ENCODE peak calls at places on chromosomes 11 and 22, in eight cellular contexts. One of them, this sample, is unnamed.

GRCh38 chr11:121140369-121140768 is 39.3 kb downstream of the TECTA start:
- DNase-seq in AG04449: no peak
- DNase-seq in RWPE1: no peak
- DNase-seq in fibroblast of the aortic adventitia: no peak
- DNase-seq in epithelial cell of proximal tubule: no peak
- DNase-seq in cardiac fibroblast: no peak
- DNase-seq in BE2C: no peak
- DNase-seq in pancreas: no peak
- DNase-seq in this sample: no peak

GRCh38 chr11:76604081-76604601 is 66.4 kb downstream of the LRRC32 start:
- DNase-seq in AG04449: no peak
- DNase-seq in RWPE1: no peak
- DNase-seq in fibroblast of the aortic adventitia: no peak
- DNase-seq in epithelial cell of proximal tubule: no peak
- DNase-seq in cardiac fibroblast: no peak
- DNase-seq in BE2C: no peak
- DNase-seq in pancreas: no peak
- DNase-seq in this sample: no peak

GRCh38 chr11:109818303-109818702 is 274.9 kb upstream of the ZC3H12C start:
- DNase-seq in AG04449: no peak
- DNase-seq in RWPE1: no peak
- DNase-seq in fibroblast of the aortic adventitia: no peak
- DNase-seq in epithelial cell of proximal tubule: no peak
- DNase-seq in cardiac fibroblast: no peak
- DNase-seq in BE2C: no peak
- DNase-seq in pancreas: no peak
- DNase-seq in this sample: no peak

GRCh38 chr11:107743161-107743560 is 31.3 kb upstream of the SLN start:
- DNase-seq in AG04449: no peak
- DNase-seq in RWPE1: no peak
- DNase-seq in fibroblast of the aortic adventitia: no peak
- DNase-seq in epithelial cell of proximal tubule: no peak
- DNase-seq in cardiac fibroblast: no peak
- DNase-seq in BE2C: no peak
- DNase-seq in pancreas: no peak
- DNase-seq in this sample: no peak

GRCh38 chr11:20397281-20397680 is 9.8 kb downstream of the PRMT3 start:
- DNase-seq in AG04449: no peak
- DNase-seq in RWPE1: peak; percentile 26
- DNase-seq in fibroblast of the aortic adventitia: peak; percentile 62
- DNase-seq in epithelial cell of proximal tubule: peak; percentile 30
- DNase-seq in cardiac fibroblast: peak; percentile 74
- DNase-seq in BE2C: peak; percentile 10
- DNase-seq in pancreas: no peak
- DNase-seq in this sample: peak; percentile 48

GRCh38 chr11:134282121-134283045 is 6.2 kb downstream of the GLB1L3 start:
- DNase-seq in AG04449: no peak
- DNase-seq in RWPE1: no peak
- DNase-seq in fibroblast of the aortic adventitia: no peak
- DNase-seq in epithelial cell of proximal tubule: no peak
- DNase-seq in cardiac fibroblast: no peak
- DNase-seq in BE2C: no peak
- DNase-seq in pancreas: no peak
- DNase-seq in this sample: no peak

GRCh38 chr22:37240941-37241320 is 3.1 kb downstream of the RAC2 start:
- DNase-seq in AG04449: no peak
- DNase-seq in RWPE1: no peak
- DNase-seq in fibroblast of the aortic adventitia: no peak
- DNase-seq in epithelial cell of proximal tubule: no peak
- DNase-seq in cardiac fibroblast: no peak
- DNase-seq in BE2C: no peak
- DNase-seq in pancreas: no peak
- DNase-seq in this sample: no peak

GRCh38 chr22:21632931-21633330 is 371 bp downstream of the CCDC116 start:
- DNase-seq in AG04449: no peak
- DNase-seq in RWPE1: no peak
- DNase-seq in fibroblast of the aortic adventitia: no peak
- DNase-seq in epithelial cell of proximal tubule: no peak
- DNase-seq in cardiac fibroblast: no peak
- DNase-seq in BE2C: no peak
- DNase-seq in pancreas: no peak
- DNase-seq in this sample: no peak

GRCh38 chr22:45150139-45150538 is 13.6 kb upstream of the NUP50 start:
- DNase-seq in AG04449: no peak
- DNase-seq in RWPE1: no peak
- DNase-seq in fibroblast of the aortic adventitia: no peak
- DNase-seq in epithelial cell of proximal tubule: no peak
- DNase-seq in cardiac fibroblast: no peak
- DNase-seq in BE2C: no peak
- DNase-seq in pancreas: no peak
- DNase-seq in this sample: no peak

GRCh38 chr22:20738394-20739089 is 35.4 kb upstream of the SERPIND1 start:
- DNase-seq in AG04449: no peak
- DNase-seq in RWPE1: no peak
- DNase-seq in fibroblast of the aortic adventitia: no peak
- DNase-seq in epithelial cell of proximal tubule: no peak
- DNase-seq in cardiac fibroblast: no peak
- DNase-seq in BE2C: no peak
- DNase-seq in pancreas: no peak
- DNase-seq in this sample: no peak

GRCh38 chr11:118294053-118294452 is 10.5 kb upstream of the CD3E start:
- DNase-seq in AG04449: no peak
- DNase-seq in RWPE1: no peak
- DNase-seq in fibroblast of the aortic adventitia: no peak
- DNase-seq in epithelial cell of proximal tubule: no peak
- DNase-seq in cardiac fibroblast: no peak
- DNase-seq in BE2C: no peak
- DNase-seq in pancreas: no peak
- DNase-seq in this sample: no peak

GRCh38 chr11:125588505-125588904 is 4.1 kb upstream of the STT3A start:
- DNase-seq in AG04449: no peak
- DNase-seq in RWPE1: peak; percentile 13
- DNase-seq in fibroblast of the aortic adventitia: peak; percentile 60
- DNase-seq in epithelial cell of proximal tubule: no peak
- DNase-seq in cardiac fibroblast: no peak
- DNase-seq in BE2C: no peak
- DNase-seq in pancreas: no peak
- DNase-seq in this sample: no peak

GRCh38 chr11:34002420-34002819 is 49.1 kb upstream of the CAPRIN1 start:
- DNase-seq in AG04449: no peak
- DNase-seq in RWPE1: no peak
- DNase-seq in fibroblast of the aortic adventitia: no peak
- DNase-seq in epithelial cell of proximal tubule: no peak
- DNase-seq in cardiac fibroblast: no peak
- DNase-seq in BE2C: no peak
- DNase-seq in pancreas: peak; percentile 6
- DNase-seq in this sample: no peak

GRCh38 chr22:37442537-37442936 is 15.3 kb upstream of the ELFN2 start:
- DNase-seq in AG04449: no peak
- DNase-seq in RWPE1: peak; percentile 40
- DNase-seq in fibroblast of the aortic adventitia: peak; percentile 35
- DNase-seq in epithelial cell of proximal tubule: no peak
- DNase-seq in cardiac fibroblast: peak; percentile 71
- DNase-seq in BE2C: no peak
- DNase-seq in pancreas: no peak
- DNase-seq in this sample: peak; percentile 28

GRCh38 chr11:19673924-19674390 is 38.7 kb upstream of the NAV2 start:
- DNase-seq in AG04449: no peak
- DNase-seq in RWPE1: no peak
- DNase-seq in fibroblast of the aortic adventitia: peak; percentile 54
- DNase-seq in epithelial cell of proximal tubule: no peak
- DNase-seq in cardiac fibroblast: no peak
- DNase-seq in BE2C: no peak
- DNase-seq in pancreas: no peak
- DNase-seq in this sample: no peak

GRCh38 chr11:113338730-113339129 is 24.3 kb downstream of the TTC12 start:
- DNase-seq in AG04449: no peak
- DNase-seq in RWPE1: no peak
- DNase-seq in fibroblast of the aortic adventitia: no peak
- DNase-seq in epithelial cell of proximal tubule: no peak
- DNase-seq in cardiac fibroblast: no peak
- DNase-seq in BE2C: peak; percentile 28
- DNase-seq in pancreas: no peak
- DNase-seq in this sample: no peak

GRCh38 chr22:38291201-38291777 is 18.5 kb upstream of the TMEM184B start:
- DNase-seq in AG04449: no peak
- DNase-seq in RWPE1: no peak
- DNase-seq in fibroblast of the aortic adventitia: no peak
- DNase-seq in epithelial cell of proximal tubule: no peak
- DNase-seq in cardiac fibroblast: no peak
- DNase-seq in BE2C: peak; percentile 68
- DNase-seq in pancreas: no peak
- DNase-seq in this sample: no peak

GRCh38 chr11:57073121-57073520 is 84.4 kb downstream of the OR5AK2 start:
- DNase-seq in AG04449: no peak
- DNase-seq in RWPE1: no peak
- DNase-seq in fibroblast of the aortic adventitia: peak; percentile 50
- DNase-seq in epithelial cell of proximal tubule: no peak
- DNase-seq in cardiac fibroblast: peak; percentile 35
- DNase-seq in BE2C: no peak
- DNase-seq in pancreas: no peak
- DNase-seq in this sample: peak; percentile 25

DNA sequence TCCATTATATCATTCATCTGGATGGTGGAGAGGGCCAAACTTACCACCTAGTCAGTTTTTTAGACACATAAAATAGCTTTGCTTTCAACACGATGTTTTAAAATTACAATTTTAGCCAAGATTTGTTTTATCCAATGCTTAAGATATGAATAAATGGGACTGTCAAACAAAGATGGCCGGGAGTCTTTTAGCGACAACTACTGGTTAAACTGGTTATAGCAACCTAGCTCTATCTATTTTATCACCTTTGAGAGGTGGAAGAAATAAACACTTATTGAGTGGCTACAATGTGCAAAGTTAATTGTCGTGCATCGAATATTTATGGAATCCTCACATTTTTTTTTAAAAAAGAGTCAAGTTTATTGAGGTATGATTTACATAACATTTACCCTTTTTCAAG is 279.8 kb downstream of the MIAT start:
- DNase-seq in AG04449: no peak
- DNase-seq in RWPE1: no peak
- DNase-seq in fibroblast of the aortic adventitia: no peak
- DNase-seq in epithelial cell of proximal tubule: no peak
- DNase-seq in cardiac fibroblast: no peak
- DNase-seq in BE2C: no peak
- DNase-seq in pancreas: no peak
- DNase-seq in this sample: no peak
- TF ChIP-seq CTCF in AG04449: no peak
- TF ChIP-seq CTCF in RWPE1: no peak
- TF ChIP-seq CTCF in fibroblast of the aortic adventitia: no peak
- TF ChIP-seq CTCF in epithelial cell of proximal tubule: peak; percentile 20
- TF ChIP-seq CTCF in cardiac fibroblast: peak; percentile 15
- TF ChIP-seq CTCF in BE2C: peak; percentile 14
- TF ChIP-seq CTCF in pancreas: no peak
- TF ChIP-seq CTCF in this sample: peak; percentile 64

GRCh38 chr11:65558785-65559509 is 788 bp upstream of the LTBP3 start:
- DNase-seq in AG04449: no peak
- DNase-seq in RWPE1: no peak
- DNase-seq in fibroblast of the aortic adventitia: peak; percentile 69
- DNase-seq in epithelial cell of proximal tubule: no peak
- DNase-seq in cardiac fibroblast: peak; percentile 36
- DNase-seq in BE2C: no peak
- DNase-seq in pancreas: peak; percentile 64
- DNase-seq in this sample: no peak
- TF ChIP-seq CTCF in AG04449: no peak
- TF ChIP-seq CTCF in RWPE1: no peak
- TF ChIP-seq CTCF in fibroblast of the aortic adventitia: peak; percentile 28
- TF ChIP-seq CTCF in epithelial cell of proximal tubule: no peak
- TF ChIP-seq CTCF in cardiac fibroblast: no peak
- TF ChIP-seq CTCF in BE2C: no peak
- TF ChIP-seq CTCF in pancreas: no peak
- TF ChIP-seq CTCF in this sample: no peak

DNA sequence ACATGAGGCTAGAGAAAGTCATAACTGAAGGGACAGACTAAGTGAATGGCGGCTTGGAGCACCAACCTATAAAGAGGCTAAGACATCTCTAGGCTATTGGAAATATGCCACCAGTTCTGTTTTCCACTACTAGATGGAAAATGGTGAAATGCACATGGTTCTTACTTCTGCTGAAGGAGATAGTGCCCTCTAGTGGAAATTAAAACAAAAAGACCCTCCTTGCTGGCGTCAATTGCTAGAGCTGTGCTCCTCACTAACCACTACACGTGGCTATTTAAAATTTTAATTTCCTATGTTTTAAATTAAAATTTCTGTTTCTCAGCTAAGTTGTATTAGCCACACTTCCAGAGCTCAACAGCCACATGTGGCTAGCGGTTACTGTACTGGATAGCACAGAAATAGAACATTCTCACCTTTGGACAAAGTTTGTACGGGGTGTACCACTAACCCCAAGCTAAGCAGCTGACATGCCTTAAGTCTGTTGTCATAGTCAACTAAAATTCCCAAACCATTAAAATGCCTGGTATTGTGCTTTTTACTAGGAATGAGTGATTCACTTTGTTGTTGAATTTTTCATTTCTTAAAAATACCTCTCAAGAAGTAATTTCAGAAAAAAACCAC is 34.1 kb upstream of the CALCA start:
- DNase-seq in AG04449: no peak
- DNase-seq in RWPE1: peak; percentile 5
- DNase-seq in fibroblast of the aortic adventitia: peak; percentile 67
- DNase-seq in epithelial cell of proximal tubule: no peak
- DNase-seq in cardiac fibroblast: peak; percentile 76
- DNase-seq in BE2C: no peak
- DNase-seq in pancreas: no peak
- DNase-seq in this sample: peak; percentile 53
- TF ChIP-seq CTCF in AG04449: peak; percentile 17
- TF ChIP-seq CTCF in RWPE1: peak; percentile 18
- TF ChIP-seq CTCF in fibroblast of the aortic adventitia: peak; percentile 51
- TF ChIP-seq CTCF in epithelial cell of proximal tubule: peak; percentile 65
- TF ChIP-seq CTCF in cardiac fibroblast: peak; percentile 45
- TF ChIP-seq CTCF in BE2C: peak; percentile 52
- TF ChIP-seq CTCF in pancreas: no peak
- TF ChIP-seq CTCF in this sample: peak; percentile 78

GRCh38 chr11:360326-361280 is 8.7 kb upstream of the B4GALNT4 start:
- DNase-seq in AG04449: no peak
- DNase-seq in RWPE1: no peak
- DNase-seq in fibroblast of the aortic adventitia: no peak
- DNase-seq in epithelial cell of proximal tubule: no peak
- DNase-seq in cardiac fibroblast: no peak
- DNase-seq in BE2C: no peak
- DNase-seq in pancreas: no peak
- DNase-seq in this sample: no peak

GRCh38 chr11:364991-365390 is 4.3 kb upstream of the B4GALNT4 start:
- DNase-seq in AG04449: no peak
- DNase-seq in RWPE1: no peak
- DNase-seq in fibroblast of the aortic adventitia: no peak
- DNase-seq in epithelial cell of proximal tubule: no peak
- DNase-seq in cardiac fibroblast: no peak
- DNase-seq in BE2C: no peak
- DNase-seq in pancreas: no peak
- DNase-seq in this sample: no peak

GRCh38 chr11:365831-366230 is 3.5 kb upstream of the B4GALNT4 start:
- DNase-seq in AG04449: no peak
- DNase-seq in RWPE1: no peak
- DNase-seq in fibroblast of the aortic adventitia: no peak
- DNase-seq in epithelial cell of proximal tubule: no peak
- DNase-seq in cardiac fibroblast: no peak
- DNase-seq in BE2C: no peak
- DNase-seq in pancreas: no peak
- DNase-seq in this sample: no peak

GRCh38 chr11:362642-363442 is 6.5 kb upstream of the B4GALNT4 start:
- DNase-seq in AG04449: no peak
- DNase-seq in RWPE1: no peak
- DNase-seq in fibroblast of the aortic adventitia: no peak
- DNase-seq in epithelial cell of proximal tubule: no peak
- DNase-seq in cardiac fibroblast: no peak
- DNase-seq in BE2C: no peak
- DNase-seq in pancreas: no peak
- DNase-seq in this sample: no peak

GRCh38 chr11:363948-364761 is 5.1 kb upstream of the B4GALNT4 start:
- DNase-seq in AG04449: no peak
- DNase-seq in RWPE1: peak; percentile 85
- DNase-seq in fibroblast of the aortic adventitia: peak; percentile 25
- DNase-seq in epithelial cell of proximal tubule: no peak
- DNase-seq in cardiac fibroblast: peak; percentile 34
- DNase-seq in BE2C: peak; percentile 24
- DNase-seq in pancreas: peak; percentile 81
- DNase-seq in this sample: peak; percentile 24
- TF ChIP-seq CTCF in AG04449: peak; percentile 39
- TF ChIP-seq CTCF in RWPE1: peak; percentile 76
- TF ChIP-seq CTCF in fibroblast of the aortic adventitia: peak; percentile 32
- TF ChIP-seq CTCF in epithelial cell of proximal tubule: peak; percentile 39
- TF ChIP-seq CTCF in cardiac fibroblast: peak; percentile 28
- TF ChIP-seq CTCF in BE2C: no peak
- TF ChIP-seq CTCF in pancreas: peak; percentile 59
- TF ChIP-seq CTCF in this sample: peak; percentile 63